ENCODE peak calls at places on chromosomes 4 and X, in four cellular contexts. One of them, this sample, is unnamed. For H3K4me1, the result is how much of the 10 kb centered on the place peaks cover.

GRCh38 chrX:147899715-147900114 is 12.0 kb upstream of the FMR1 start:
- ATAC-seq in A549: no peak
- ATAC-seq in HepG2: no peak
- ATAC-seq in K562: no peak
- ATAC-seq in this sample: no peak

GRCh38 chr4:155789391-155789790 is 30.6 kb downstream of the GUCY1B1 start:
- ATAC-seq in K562: no peak
- ATAC-seq in HepG2: no peak
- ATAC-seq in A549: no peak
- ATAC-seq in this sample: no peak

GRCh38 chr4:31175242-31175910 is 455.2 kb downstream of the PCDH7 start:
- ATAC-seq in K562: no peak
- ATAC-seq in A549: no peak
- ATAC-seq in HepG2: no peak
- ATAC-seq in this sample: no peak

GRCh38 chrX:131735127-131735526 is 191.3 kb downstream of the OR13H1 start:
- ATAC-seq in HepG2: no peak
- ATAC-seq in K562: no peak
- ATAC-seq in A549: no peak
- ATAC-seq in this sample: peak

GRCh38 chrX:40402771-40403533 is 177.8 kb upstream of the ATP6AP2 start:
- ATAC-seq in A549: peak
- ATAC-seq in HepG2: peak
- ATAC-seq in K562: peak
- ATAC-seq in this sample: peak

GRCh38 chr4:140928880-140929279 is 172.7 kb upstream of the TBC1D9 start:
- ATAC-seq in K562: no peak
- ATAC-seq in A549: no peak
- ATAC-seq in HepG2: no peak
- ATAC-seq in this sample: no peak

GRCh38 chrX:51860679-51861078 is 32.7 kb upstream of the MAGED1 start:
- ATAC-seq in K562: peak
- ATAC-seq in A549: no peak
- ATAC-seq in HepG2: peak
- ATAC-seq in this sample: no peak

GRCh38 chrX:151902813-151903591 is 9.7 kb upstream of the MAGEA4 start:
- ATAC-seq in K562: no peak
- ATAC-seq in HepG2: no peak
- ATAC-seq in A549: peak
- ATAC-seq in this sample: peak

GRCh38 chr4:15875663-15876460 is 62.7 kb downstream of the FGFBP1 start:
- ATAC-seq in HepG2: no peak
- ATAC-seq in A549: no peak
- ATAC-seq in K562: no peak
- ATAC-seq in this sample: no peak

GRCh38 chrX:152897216-152898144 is at the start of gene ZNF185:
- ATAC-seq in K562: peak
- ATAC-seq in A549: peak
- ATAC-seq in HepG2: peak
- ATAC-seq in this sample: no peak

GRCh38 chr4:107688421-107688820 is 31.6 kb downstream of the PAPSS1 start:
- ATAC-seq in K562: no peak
- ATAC-seq in A549: no peak
- ATAC-seq in HepG2: no peak
- ATAC-seq in this sample: no peak

GRCh38 chrX:86002076-86002896 is 45.1 kb downstream of the CHM start:
- ATAC-seq in A549: no peak
- ATAC-seq in HepG2: peak
- ATAC-seq in K562: peak
- ATAC-seq in this sample: no peak

GRCh38 chrX:3226087-3226486 is 120.4 kb downstream of the MXRA5 start:
- ATAC-seq in HepG2: no peak
- ATAC-seq in A549: no peak
- ATAC-seq in K562: no peak
- ATAC-seq in this sample: no peak

GRCh38 chr4:134936014-134936413 is 734.4 kb upstream of the PABPC4L start:
- ATAC-seq in HepG2: no peak
- ATAC-seq in K562: no peak
- ATAC-seq in A549: no peak
- ATAC-seq in this sample: no peak

GRCh38 chrX:120144178-120144844 is 14.1 kb upstream of the RHOXF2 start:
- ATAC-seq in K562: peak
- ATAC-seq in A549: no peak
- ATAC-seq in HepG2: no peak
- ATAC-seq in this sample: no peak

GRCh38 chr4:54228563-54229501 is at the start of gene PDGFRA:
- ATAC-seq in K562: no peak
- ATAC-seq in A549: no peak
- ATAC-seq in HepG2: no peak
- ATAC-seq in this sample: peak

GRCh38 chr4:16224264-16224663 is 2.0 kb downstream of the TAPT1 start:
- ATAC-seq in A549: no peak
- ATAC-seq in K562: peak
- ATAC-seq in HepG2: peak
- ATAC-seq in this sample: no peak

GRCh38 chr4:89196745-89197144 is 85.4 kb downstream of the TIGD2 start:
- ATAC-seq in HepG2: peak
- ATAC-seq in A549: peak
- ATAC-seq in K562: peak
- ATAC-seq in this sample: no peak

GRCh38 chr4:74327751-74328150 is 19.5 kb downstream of the EPGN start:
- ATAC-seq in HepG2: no peak
- ATAC-seq in A549: no peak
- ATAC-seq in K562: no peak
- ATAC-seq in this sample: no peak

GRCh38 chr4:26141101-26141830 is 179.5 kb upstream of the RBPJ start:
- ATAC-seq in HepG2: no peak
- ATAC-seq in K562: no peak
- ATAC-seq in A549: no peak
- ATAC-seq in this sample: no peak

GRCh38 chr4:179095585-179096228 is 1653.5 kb upstream of the AGA start:
- ATAC-seq in K562: no peak
- ATAC-seq in A549: no peak
- ATAC-seq in HepG2: no peak
- ATAC-seq in this sample: no peak

GRCh38 chrX:35289952-35290351 is 347.4 kb downstream of the FAM47B start:
- ATAC-seq in K562: no peak
- ATAC-seq in A549: no peak
- ATAC-seq in HepG2: no peak
- ATAC-seq in this sample: no peak

GRCh38 chrX:74535211-74535621 is 79.2 kb downstream of the RLIM start:
- ATAC-seq in K562: peak
- ATAC-seq in A549: peak
- ATAC-seq in HepG2: peak
- ATAC-seq in this sample: peak

GRCh38 chrX:134670241-134670811 is 12.1 kb upstream of the PLAC1 start:
- ATAC-seq in K562: no peak
- ATAC-seq in A549: peak
- ATAC-seq in HepG2: no peak
- ATAC-seq in this sample: no peak

GRCh38 chr4:153472122-153473037 is 6.2 kb downstream of the TMEM131L start:
- ATAC-seq in A549: no peak
- ATAC-seq in HepG2: no peak
- ATAC-seq in K562: no peak
- ATAC-seq in this sample: no peak

GRCh38 chr4:8329859-8330761 is 60.6 kb downstream of the HTRA3 start:
- ATAC-seq in K562: no peak
- ATAC-seq in HepG2: no peak
- ATAC-seq in A549: no peak
- ATAC-seq in this sample: peak

GRCh38 chr4:165684177-165684870 is 188.7 kb upstream of the TLL1 start:
- ATAC-seq in K562: no peak
- ATAC-seq in A549: no peak
- ATAC-seq in HepG2: no peak
- ATAC-seq in this sample: no peak

GRCh38 chrX:149949743-149950436 is 11.6 kb upstream of the EOLA2 start:
- ATAC-seq in K562: no peak
- ATAC-seq in A549: no peak
- ATAC-seq in HepG2: no peak
- ATAC-seq in this sample: no peak

GRCh38 chr4:145530662-145531061 is 49.0 kb downstream of the SMAD1 start:
- ATAC-seq in K562: no peak
- ATAC-seq in A549: no peak
- ATAC-seq in HepG2: no peak
- ATAC-seq in this sample: no peak

GRCh38 chr4:93786149-93786548 is 42.4 kb upstream of the ATOH1 start:
- ATAC-seq in K562: no peak
- ATAC-seq in HepG2: no peak
- ATAC-seq in A549: no peak
- ATAC-seq in this sample: no peak

GRCh38 chr4:125262079-125262478 is 52.7 kb upstream of the FAT4 start:
- ATAC-seq in A549: no peak
- ATAC-seq in K562: no peak
- ATAC-seq in HepG2: no peak
- ATAC-seq in this sample: no peak

GRCh38 chr4:164357957-164358356 is 396.0 kb upstream of the SMIM31 start:
- ATAC-seq in HepG2: no peak
- ATAC-seq in A549: no peak
- ATAC-seq in K562: no peak
- ATAC-seq in this sample: no peak

GRCh38 chr4:168498259-168498658 is 1.4 kb downstream of the PALLD start:
- ATAC-seq in HepG2: no peak
- ATAC-seq in A549: no peak
- ATAC-seq in K562: no peak
- ATAC-seq in this sample: no peak

GRCh38 chrX:74251006-74251930 is 52.7 kb upstream of the ZCCHC13 start:
- ATAC-seq in HepG2: peak
- ATAC-seq in K562: peak
- ATAC-seq in A549: peak
- ATAC-seq in this sample: peak

GRCh38 chrX:35890699-35891098 is 28.8 kb upstream of the CFAP47 start:
- ATAC-seq in K562: peak
- ATAC-seq in HepG2: peak
- ATAC-seq in A549: no peak
- ATAC-seq in this sample: no peak

GRCh38 chr4:52618795-52619590 is 40.1 kb downstream of the USP46 start:
- ATAC-seq in A549: no peak
- ATAC-seq in K562: no peak
- ATAC-seq in HepG2: no peak
- ATAC-seq in this sample: no peak

GRCh38 chrX:9340619-9341304 is 124.1 kb upstream of the TBL1X start:
- ATAC-seq in K562: no peak
- ATAC-seq in A549: no peak
- ATAC-seq in HepG2: peak
- ATAC-seq in this sample: peak

DNA sequence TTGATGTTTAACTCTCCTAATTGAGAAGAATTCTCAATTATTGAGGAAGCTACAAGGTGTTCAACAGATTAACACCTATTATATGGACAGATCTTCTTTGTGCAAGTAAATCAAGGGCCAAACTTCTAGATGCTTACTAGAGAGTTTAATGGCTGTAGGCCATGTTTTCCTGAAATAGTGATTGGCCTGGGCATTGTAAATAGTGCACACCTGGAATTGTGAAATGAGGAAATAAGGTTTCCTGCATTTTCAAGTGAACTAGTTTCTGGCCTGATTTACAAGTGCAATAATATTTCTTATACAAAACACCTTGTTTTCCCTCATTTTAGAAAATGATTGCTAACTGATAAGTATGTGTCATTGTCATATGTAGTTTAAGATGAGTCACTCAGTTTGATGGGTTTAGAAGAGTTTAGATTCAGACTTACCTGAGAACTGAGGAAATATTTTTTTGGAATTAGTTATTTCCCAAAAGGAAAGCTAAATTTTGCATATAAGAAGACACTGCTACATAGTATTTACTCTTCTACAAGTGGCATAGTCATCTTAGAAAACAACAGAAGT is 21.2 kb downstream of the AFF1 start:
- ATAC-seq in K562: no peak
- ATAC-seq in A549: no peak
- ATAC-seq in HepG2: no peak
- ATAC-seq in this sample: no peak
- H3K4me1 ChIP-seq in K562: under half
- H3K4me1 ChIP-seq in A549: under half
- H3K4me1 ChIP-seq in HepG2: under half
- H3K4me1 ChIP-seq in this sample: under half

GRCh38 chr4:87220094-87220831 is at the start of gene KLHL8:
- ATAC-seq in K562: peak
- ATAC-seq in HepG2: peak
- ATAC-seq in A549: peak
- ATAC-seq in this sample: peak
- TF ChIP-seq POLR2A in K562: peak
- TF ChIP-seq POLR2A in HepG2: peak
- TF ChIP-seq POLR2A in A549: peak
- TF ChIP-seq POLR2A in this sample: peak

GRCh38 chr4:83552924-83553323 is 17.0 kb downstream of the GPAT3 start:
- ATAC-seq in A549: peak
- ATAC-seq in K562: peak
- ATAC-seq in HepG2: no peak
- ATAC-seq in this sample: no peak

GRCh38 chr4:83546796-83547195 is 10.9 kb downstream of the GPAT3 start:
- ATAC-seq in HepG2: no peak
- ATAC-seq in A549: no peak
- ATAC-seq in K562: no peak
- ATAC-seq in this sample: no peak

GRCh38 chr4:83552085-83552484 is 16.2 kb downstream of the GPAT3 start:
- ATAC-seq in HepG2: no peak
- ATAC-seq in K562: no peak
- ATAC-seq in A549: peak
- ATAC-seq in this sample: no peak

GRCh38 chr4:83548151-83548905 is 12.4 kb downstream of the GPAT3 start:
- ATAC-seq in A549: peak
- ATAC-seq in K562: peak
- ATAC-seq in HepG2: peak
- ATAC-seq in this sample: peak
- TF ChIP-seq EP300 in A549: peak
- TF ChIP-seq EP300 in K562: peak
- TF ChIP-seq EP300 in HepG2: peak
- TF ChIP-seq EP300 in this sample: no peak

GRCh38 chr4:113634081-113634969 is 127.2 kb downstream of the CAMK2D start:
- ATAC-seq in HepG2: no peak
- ATAC-seq in K562: no peak
- ATAC-seq in A549: no peak
- ATAC-seq in this sample: no peak
- H3K4me1 ChIP-seq in HepG2: half or more
- H3K4me1 ChIP-seq in K562: under half
- H3K4me1 ChIP-seq in A549: half or more
- H3K4me1 ChIP-seq in this sample: under half